ENCODE peak calls at places on chromosomes 4 and X, in ten cellular contexts. M is ovary, Q is sigmoid colon, F is prostate gland, T is Panc1, A is GM12864, J is spleen, O is foreskin fibroblast, V is PC-3, W is HepG2. L is an unnamed sample.
A peak's percentile ranks its signal among the peaks of the same experiment; 100 is the strongest.

GRCh38 chr4:8606966-8607365 is 14.4 kb downstream of the CPZ start:
- DNase-seq in M (no peak), T (no peak), V (no peak), F (no peak), W (no peak), Q (no peak), O (no peak), J (no peak), A (no peak), L (no peak)

GRCh38 chr4:85825937-85826678 is 351.2 kb downstream of the ARHGAP24 start:
- DNase-seq in W (peak; percentile 35), T (no peak), Q (no peak), V (peak; percentile 26), F (no peak), M (no peak), A (no peak), J (no peak), O (peak; percentile 68), L (peak; percentile 41)

GRCh38 chr4:128220286-128221235 is 67.1 kb downstream of the PGRMC2 start:
- DNase-seq in A (no peak), J (no peak), F (no peak), V (peak; percentile 63), Q (no peak), O (peak; percentile 47), M (no peak), W (peak; percentile 11), T (no peak), L (peak; percentile 22)

GRCh38 chrX:48802089-48802812 is 384 bp downstream of the HDAC6 start:
- DNase-seq in J (peak; percentile 92), Q (peak; percentile 94), F (peak; percentile 77), O (peak; percentile 63), M (peak; percentile 79), V (peak; percentile 85), A (peak; percentile 52), T (peak; percentile 25), W (peak; percentile 85), L (peak; percentile 86)

GRCh38 chrX:38249965-38250364 is 29.3 kb upstream of the SRPX start:
- DNase-seq in M (no peak), W (no peak), V (no peak), T (no peak), Q (no peak), A (no peak), J (no peak), O (no peak), F (no peak), L (no peak)

GRCh38 chrX:118534716-118535493 is 39.3 kb downstream of the DOCK11 start:
- DNase-seq in Q (no peak), A (no peak), M (no peak), W (no peak), J (no peak), O (no peak), T (no peak), F (no peak), V (no peak), L (no peak)

GRCh38 chr4:37890501-37891220 is at the start of gene TBC1D1:
- DNase-seq in F (peak; percentile 74), J (peak; percentile 93), A (no peak), O (no peak), Q (peak; percentile 93), T (no peak), M (peak; percentile 58), W (no peak), V (peak; percentile 24), L (peak; percentile 69)

GRCh38 chrX:138865093-138865649 is 153.7 kb upstream of the FGF13 start:
- DNase-seq in Q (no peak), T (no peak), O (no peak), A (no peak), F (no peak), M (no peak), V (no peak), W (no peak), J (no peak), L (no peak)

GRCh38 chr4:148056879-148057278 is 325.0 kb downstream of the ARHGAP10 start:
- DNase-seq in F (no peak), W (no peak), O (peak; percentile 32), T (peak; percentile 5), Q (no peak), A (peak; percentile 91), V (peak; percentile 59), M (no peak), J (peak; percentile 87), L (peak; percentile 94)

GRCh38 chrX:72461766-72462165 is 110.9 kb downstream of the HDAC8 start:
- DNase-seq in V (no peak), T (no peak), A (no peak), J (no peak), Q (no peak), M (no peak), F (no peak), O (no peak), W (no peak), L (no peak)

GRCh38 chrX:16788477-16788876 is 2.2 kb downstream of the TXLNG start:
- DNase-seq in A (no peak), Q (peak; percentile 80), T (no peak), F (no peak), O (no peak), J (no peak), V (no peak), M (no peak), W (no peak), L (no peak)

GRCh38 chr4:2728221-2728620 is 27.9 kb downstream of the TNIP2 start:
- DNase-seq in W (no peak), V (no peak), J (no peak), T (no peak), O (no peak), A (no peak), Q (peak; percentile 15), F (no peak), M (no peak), L (no peak)

GRCh38 chrX:138711399-138712347 is at the start of gene FGF13:
- DNase-seq in Q (peak; percentile 68), V (peak; percentile 34), T (no peak), J (peak; percentile 78), A (no peak), M (peak; percentile 28), O (no peak), W (peak; percentile 0), F (peak; percentile 26), L (peak; percentile 2)

GRCh38 chr4:101555341-101555880 is 208.1 kb upstream of the PPP3CA start:
- DNase-seq in M (no peak), T (no peak), A (no peak), Q (no peak), J (no peak), F (no peak), V (no peak), W (no peak), O (no peak), L (no peak)
- H3K4me3 ChIP-seq in M (no peak overlapping the region), T (no peak overlapping the region), A (no peak overlapping the region), Q (no peak overlapping the region), J (no peak overlapping the region), F (no peak overlapping the region), V (no peak overlapping the region), W (no peak overlapping the region), O (no peak overlapping the region), L (no peak overlapping the region)

DNA sequence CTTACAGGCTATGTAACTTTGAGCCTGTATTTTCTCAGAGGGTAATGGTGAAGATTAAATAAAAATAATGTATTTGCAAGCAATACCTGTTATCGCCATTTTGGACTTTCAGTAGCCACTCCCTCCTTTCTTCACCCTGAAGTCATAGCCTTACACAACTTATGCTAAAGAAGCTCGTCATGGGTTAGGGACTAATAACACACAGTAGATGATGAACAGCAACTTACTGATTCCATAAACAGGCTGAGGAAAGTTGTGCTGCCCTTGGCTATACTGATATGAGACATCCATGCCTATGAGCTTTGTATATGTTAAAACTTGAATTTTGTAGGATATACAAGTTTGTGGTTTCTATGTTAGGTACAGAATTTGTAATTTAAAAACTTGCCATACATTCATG is 31.7 kb upstream of the EIF1AX start:
- DNase-seq in O (no peak), F (no peak), V (no peak), Q (no peak), M (no peak), T (no peak), W (no peak), J (no peak), A (no peak), L (no peak)
- TF ChIP-seq CTCF in O (no peak), F (no peak), V (no peak), Q (no peak), M (no peak), T (no peak), W (no peak), J (no peak), A (no peak), L (no peak)

DNA sequence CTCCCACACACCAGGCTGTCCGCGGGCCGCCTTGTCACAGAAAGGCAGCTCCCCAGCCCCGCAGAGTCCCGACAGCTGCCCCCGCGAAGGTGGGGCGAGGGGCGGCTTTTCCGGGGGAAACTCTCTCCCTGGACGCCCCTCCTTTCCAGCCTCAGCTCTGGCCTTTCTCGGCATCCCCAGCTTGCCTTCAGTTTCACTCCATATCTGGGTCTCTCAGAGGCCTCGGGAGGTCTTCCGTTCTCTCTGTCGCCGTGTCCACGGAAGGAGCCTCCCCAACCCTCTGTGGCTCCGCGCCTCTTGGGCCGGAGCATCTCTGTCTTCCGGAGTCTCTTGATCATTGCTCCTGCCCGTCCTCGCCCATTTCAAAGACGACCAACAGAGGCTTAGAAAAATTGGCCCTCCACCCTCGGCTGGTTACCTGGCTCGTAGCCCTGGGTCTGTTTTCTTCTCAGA is 6.1 kb upstream of the MSX1 start:
- DNase-seq in O (no peak), T (no peak), J (peak; percentile 71), M (no peak), F (no peak), W (no peak), A (no peak), V (no peak), Q (peak; percentile 56), L (peak; percentile 60)
- H3K4me3 ChIP-seq in O (peak overlapping the region; percentile 38), T (no peak overlapping the region), J (peak overlapping the region; percentile 36), M (peak overlapping the region; percentile 21), F (peak overlapping the region; percentile 22), W (no peak overlapping the region), A (peak overlapping the region; percentile 49), V (no peak overlapping the region), Q (peak overlapping the region; percentile 28), L (peak overlapping the region; percentile 52)

DNA sequence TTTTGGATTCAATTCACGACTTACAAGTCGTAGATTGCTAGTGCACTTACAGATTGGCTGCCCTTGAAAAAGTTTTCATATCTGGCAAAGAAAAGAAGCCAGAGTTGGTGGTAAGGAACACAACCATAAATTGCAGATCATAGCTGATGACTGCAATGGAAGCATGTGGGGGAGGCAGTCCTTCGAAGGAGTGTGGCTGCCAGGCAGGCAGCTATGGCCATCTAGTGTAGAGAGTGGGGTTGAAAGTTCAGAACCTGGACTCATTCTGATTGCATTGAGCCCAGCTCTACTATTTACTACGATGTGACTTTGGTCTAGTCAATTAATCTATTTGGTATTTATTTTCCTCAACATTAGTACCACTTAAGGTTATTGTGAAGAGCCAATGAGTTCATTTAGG is 4.5 kb downstream of the GPM6A start:
- DNase-seq in W (no peak), F (no peak), M (no peak), O (no peak), A (no peak), Q (no peak), V (no peak), J (no peak), T (no peak), L (no peak)
- TF ChIP-seq CTCF in W (no peak), F (no peak), M (no peak), O (no peak), A (no peak), Q (no peak), V (no peak), J (no peak), T (no peak), L (no peak)

L was measured in GM12865.